ENCODE peak calls at places on chromosomes 5 and 9, in eight cellular contexts. G is H1, Z is testis, M is vagina, F is ovary, S is heart left ventricle, O is uterus, N is esophagus muscularis mucosa. U is an unnamed sample.

GRCh38 chr5:143213231-143213850 is 190.1 kb downstream of the NR3C1 start:
- DNase-seq in O (no peak), N (no peak), S (no peak), Z (no peak), M (no peak), G (no peak), F (no peak), U (no peak)

GRCh38 chr9:35636135-35636876 is 14.4 kb downstream of the SIT1 start:
- DNase-seq in N (no peak), S (no peak), Z (no peak), F (no peak), G (no peak), O (no peak), M (no peak), U (no peak)

GRCh38 chr5:172266676-172267092 is 16.9 kb downstream of the UBTD2 start:
- DNase-seq in Z (no peak), O (no peak), F (no peak), G (no peak), N (no peak), S (no peak), M (no peak), U (no peak)

GRCh38 chr9:30732060-30732459 is 1652.4 kb upstream of the ACO1 start:
- DNase-seq in F (no peak), G (peak), N (no peak), Z (no peak), S (no peak), M (no peak), O (no peak), U (no peak)

GRCh38 chr5:10595678-10596309 is 31.9 kb downstream of the ANKRD33B start:
- DNase-seq in O (peak), F (no peak), M (no peak), Z (no peak), G (no peak), S (no peak), N (peak), U (peak)

GRCh38 chr5:137498301-137498735 is 808 bp downstream of the SPOCK1 start:
- DNase-seq in F (no peak), N (peak), Z (peak), O (no peak), G (no peak), M (no peak), S (peak), U (peak)

GRCh38 chr5:174798411-174798930 is 74.1 kb downstream of the MSX2 start:
- DNase-seq in G (no peak), M (no peak), F (no peak), O (no peak), N (no peak), Z (no peak), S (no peak), U (no peak)

GRCh38 chr5:128681764-128682664 is 144.0 kb upstream of the FBN2 start:
- DNase-seq in M (no peak), G (no peak), Z (no peak), S (no peak), F (no peak), N (no peak), O (no peak), U (no peak)

GRCh38 chr5:56649569-56649968 is 165.8 kb upstream of the MAP3K1 start:
- DNase-seq in M (no peak), N (no peak), S (peak), F (no peak), G (no peak), O (no peak), Z (no peak), U (no peak)

GRCh38 chr5:172806897-172807672 is 27.0 kb upstream of the ERGIC1 start:
- DNase-seq in F (peak), M (no peak), G (peak), Z (peak), N (peak), O (peak), S (peak), U (peak)

GRCh38 chr5:15737882-15738677 is 238.1 kb downstream of the FBXL7 start:
- DNase-seq in O (no peak), F (no peak), S (no peak), M (no peak), N (no peak), Z (no peak), G (no peak), U (no peak)

GRCh38 chr5:6510132-6510531 is 61.5 kb downstream of the UBE2QL1 start:
- DNase-seq in N (no peak), O (no peak), M (no peak), Z (no peak), G (no peak), S (no peak), F (no peak), U (no peak)

GRCh38 chr5:168987540-168988300 is 313.2 kb downstream of the SLIT3 start:
- DNase-seq in N (no peak), M (no peak), G (peak), F (peak), S (peak), Z (peak), O (peak), U (peak)

GRCh38 chr9:72041775-72042194 is 18.6 kb downstream of the C9orf57 start:
- DNase-seq in G (no peak), N (no peak), O (peak), S (no peak), M (no peak), Z (peak), F (peak), U (peak)

GRCh38 chr5:128534729-128535128 is 3.3 kb downstream of the FBN2 start:
- DNase-seq in M (no peak), Z (no peak), S (no peak), N (no peak), O (no peak), F (no peak), G (no peak), U (no peak)

GRCh38 chr9:78295731-78296130 is 1.2 kb upstream of the PSAT1 start:
- DNase-seq in M (peak), Z (no peak), S (no peak), F (no peak), G (no peak), N (no peak), O (no peak), U (no peak)

GRCh38 chr9:111037744-111038335 is 430 bp downstream of the LPAR1 start:
- DNase-seq in N (no peak), S (peak), O (no peak), Z (peak), M (no peak), F (peak), G (no peak), U (peak)

GRCh38 chr9:120579750-120580590 is at the start of gene CDK5RAP2:
- DNase-seq in O (peak), F (peak), Z (peak), S (peak), M (no peak), G (peak), N (peak), U (peak)

GRCh38 chr5:129836321-129836720 is 67.9 kb upstream of the CHSY3 start:
- DNase-seq in N (no peak), G (no peak), M (no peak), Z (no peak), O (no peak), S (no peak), F (no peak), U (no peak)

GRCh38 chr5:136484808-136485207 is 119.5 kb upstream of the TRPC7 start:
- DNase-seq in F (no peak), N (no peak), G (no peak), O (no peak), Z (no peak), M (no peak), S (no peak), U (no peak)

GRCh38 chr5:6545770-6546690 is 86.8 kb downstream of the NSUN2 start:
- DNase-seq in N (peak), G (no peak), S (no peak), M (peak), F (no peak), Z (no peak), O (no peak), U (no peak)

GRCh38 chr5:164317676-164318075 is 812.3 kb downstream of the MAT2B start:
- DNase-seq in Z (no peak), G (no peak), N (no peak), M (no peak), O (no peak), S (no peak), F (no peak), U (no peak)

DNA sequence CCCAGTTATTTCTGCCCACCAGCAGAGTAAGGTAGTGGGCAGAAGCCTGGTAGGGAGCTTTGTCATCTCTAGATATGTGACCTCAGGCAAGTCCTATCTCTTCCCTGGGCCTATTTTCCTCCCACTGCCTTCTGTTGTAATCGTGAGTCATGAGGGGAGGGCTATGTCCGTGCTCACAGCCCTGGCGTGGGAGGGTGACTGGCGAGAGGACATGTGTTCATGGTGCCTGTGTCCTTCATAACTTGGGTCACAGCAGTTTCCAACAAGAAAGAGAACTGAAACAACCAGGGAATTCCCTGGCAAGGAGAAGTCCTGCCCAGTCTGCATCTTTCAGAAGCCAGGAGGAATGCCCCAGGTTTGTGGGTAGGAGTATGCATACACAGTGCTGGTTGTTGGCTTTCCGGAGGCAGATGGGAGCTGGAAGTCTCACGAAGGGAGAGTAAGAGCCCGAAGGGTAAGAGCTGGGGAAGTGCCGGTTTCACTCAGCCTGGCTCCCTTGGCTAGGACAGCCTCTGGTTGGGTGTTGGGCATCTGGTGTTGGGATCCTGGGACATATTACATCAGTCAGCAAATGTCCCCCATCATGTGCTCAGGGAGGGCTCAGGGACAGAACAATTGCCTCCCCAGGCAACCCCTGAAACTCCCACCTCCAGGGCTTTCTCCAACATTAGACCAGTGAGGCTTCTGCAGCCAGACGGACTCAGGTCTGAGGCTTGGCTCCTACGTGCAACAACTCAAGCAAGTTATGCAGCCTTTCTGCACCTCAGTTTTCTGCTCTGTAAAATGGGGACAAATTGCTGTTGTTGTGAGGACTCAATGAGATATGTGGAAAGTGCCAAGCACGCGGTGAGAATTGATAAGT is 4.3 kb upstream of the TIFAB start:
- DNase-seq in F (no peak), N (no peak), G (no peak), S (peak), O (no peak), Z (peak), M (no peak), U (no peak)
- TF ChIP-seq POLR2A in F (no peak), N (no peak), G (no peak), S (no peak), O (no peak), Z (no peak), M (no peak), U (no peak)

GRCh38 chr5:135156715-135157404 is 122.8 kb upstream of the PITX1 start:
- DNase-seq in O (no peak), Z (peak), N (no peak), G (no peak), F (no peak), M (peak), S (no peak), U (no peak)
- TF ChIP-seq POLR2A in O (no peak), Z (no peak), N (no peak), G (no peak), F (no peak), M (no peak), S (no peak), U (no peak)

GRCh38 chr5:159258361-159258760 is 4.7 kb upstream of the UBLCP1 start:
- DNase-seq in S (no peak), M (no peak), Z (no peak), F (no peak), G (no peak), O (no peak), N (no peak), U (no peak)

GRCh38 chr5:159263569-159263905 is 447 bp downstream of the UBLCP1 start:
- DNase-seq in S (no peak), Z (no peak), N (no peak), O (no peak), M (no peak), F (no peak), G (no peak), U (no peak)

GRCh38 chr5:159262472-159262858 is 625 bp upstream of the UBLCP1 start:
- DNase-seq in M (no peak), Z (no peak), G (no peak), F (no peak), S (no peak), O (no peak), N (no peak), U (no peak)

GRCh38 chr5:159257629-159258283 is 5.3 kb upstream of the UBLCP1 start:
- DNase-seq in Z (no peak), O (no peak), M (no peak), G (no peak), F (no peak), N (no peak), S (no peak), U (no peak)

GRCh38 chr5:159262859-159263568 is at the start of gene UBLCP1:
- DNase-seq in F (peak), N (peak), S (peak), Z (peak), G (peak), O (peak), M (no peak), U (peak)
- TF ChIP-seq POLR2A in F (peak), N (no peak), S (peak), Z (no peak), G (peak), O (no peak), M (no peak), U (peak)

DNA sequence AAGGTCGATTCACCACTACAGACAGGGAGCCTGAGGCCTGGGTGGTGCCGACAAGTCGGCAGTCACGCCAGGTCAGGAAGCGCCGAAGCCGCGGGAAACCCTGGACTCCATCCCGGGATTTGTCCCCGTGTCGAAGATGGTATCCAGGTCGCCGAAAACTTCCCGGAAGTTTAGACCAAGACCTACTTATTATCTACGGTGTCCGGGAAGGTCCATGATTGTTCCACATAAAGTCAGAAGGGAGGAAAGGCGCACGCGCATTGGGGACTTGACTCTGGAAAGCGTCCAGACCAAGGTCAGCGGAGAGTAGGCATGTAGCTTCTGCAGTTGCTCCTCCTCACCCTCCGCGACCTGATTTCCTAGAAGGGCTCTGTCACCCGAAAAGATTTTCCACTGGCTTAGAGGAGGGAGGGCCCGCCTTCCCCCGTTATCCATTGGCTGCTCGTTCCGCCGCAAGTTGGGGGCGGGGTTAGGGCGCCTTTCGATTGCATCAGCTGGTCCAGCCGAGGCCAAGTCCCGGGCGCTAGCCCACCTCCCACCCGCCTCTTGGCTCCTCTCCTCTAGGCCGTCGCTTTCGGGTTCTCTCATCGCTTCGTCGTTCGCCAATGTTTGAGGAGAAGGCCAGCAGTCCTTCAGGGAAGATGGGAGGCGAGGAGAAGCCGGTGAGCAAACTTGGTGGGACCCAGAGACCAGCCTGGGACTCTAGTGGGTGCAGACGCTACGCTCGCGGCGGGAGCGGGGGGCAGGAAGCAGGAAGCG is at the start of gene TARS1:
- DNase-seq in S (peak), G (peak), O (peak), M (peak), F (peak), N (peak), Z (peak), U (peak)
- TF ChIP-seq POLR2A in S (peak), G (peak), O (peak), M (no peak), F (peak), N (peak), Z (no peak), U (peak)

DNA sequence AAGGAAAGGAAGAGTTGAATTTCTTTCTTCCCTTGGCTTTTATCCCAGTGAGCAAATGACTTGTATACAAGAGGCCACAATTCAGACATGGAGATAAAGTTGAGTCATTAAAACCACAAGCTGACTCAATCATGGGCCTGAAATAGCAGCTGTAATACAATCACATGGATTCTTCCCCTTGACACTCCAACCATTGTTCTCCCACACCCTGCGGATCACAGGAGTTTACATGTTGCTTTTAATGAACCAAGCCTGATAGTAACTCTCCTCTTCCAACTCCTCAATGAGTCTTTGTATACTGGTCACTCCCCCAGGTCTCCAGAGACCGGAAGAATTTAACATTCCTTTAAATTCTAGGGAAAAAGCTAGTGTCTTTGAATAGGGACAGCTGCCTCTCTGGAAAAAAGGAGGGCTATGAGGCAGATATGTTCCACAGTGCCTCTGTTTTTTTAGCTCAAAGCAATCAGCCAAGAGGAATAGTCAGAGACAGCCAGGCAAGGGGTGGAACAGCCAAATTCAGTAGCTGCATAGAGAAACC is 32.4 kb downstream of the PCDHGC5 start:
- DNase-seq in S (no peak), G (no peak), Z (peak), F (no peak), O (peak), N (no peak), M (peak), U (no peak)
- TF ChIP-seq POLR2A in S (peak), G (no peak), Z (no peak), F (no peak), O (no peak), N (no peak), M (no peak), U (no peak)

DNA sequence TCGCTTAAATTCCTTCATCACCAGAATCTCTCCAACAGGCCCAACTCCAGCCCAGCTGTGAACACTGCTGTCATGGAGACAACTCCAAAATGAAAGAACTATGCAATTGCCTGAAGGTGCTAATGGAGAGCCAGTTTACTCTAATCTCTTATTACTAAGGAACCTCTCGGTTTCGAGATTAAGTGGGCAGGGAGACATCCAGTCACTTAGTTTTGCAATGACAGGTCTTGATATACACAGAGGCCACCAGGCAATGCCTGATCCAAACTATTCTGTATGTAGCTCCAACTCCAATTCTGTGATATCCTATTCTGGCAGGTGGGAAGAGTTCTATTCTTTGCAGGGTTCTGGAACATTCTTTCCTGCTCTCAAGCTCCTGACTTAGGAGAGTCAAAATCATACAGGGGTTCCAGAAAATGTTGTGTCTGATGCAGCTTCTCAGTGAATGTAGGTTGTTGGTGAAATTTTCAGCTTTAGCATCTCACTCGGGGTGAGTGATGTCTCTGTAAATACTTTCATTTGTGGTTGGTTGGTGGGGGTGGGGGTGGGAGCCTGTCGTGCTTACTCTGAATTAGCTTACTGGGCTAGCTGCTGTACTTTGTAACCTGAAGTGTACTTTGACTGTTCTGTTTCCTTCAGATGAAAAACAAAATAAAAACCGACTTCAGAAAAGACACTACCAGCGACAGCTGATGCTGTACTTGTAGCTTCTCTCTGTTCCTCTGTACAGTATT is 170.9 kb downstream of the PALM2AKAP2 start:
- DNase-seq in G (no peak), N (no peak), S (no peak), Z (no peak), F (no peak), M (peak), O (no peak), U (no peak)
- TF ChIP-seq POLR2A in G (no peak), N (no peak), S (no peak), Z (no peak), F (no peak), M (no peak), O (no peak), U (no peak)

GRCh38 chr9:108219664-108220063 is 636.1 kb downstream of the ACTL7B start:
- DNase-seq in F (no peak), Z (no peak), G (no peak), M (no peak), S (no peak), O (no peak), N (peak), U (no peak)
- TF ChIP-seq POLR2A in F (no peak), Z (no peak), G (no peak), M (no peak), S (no peak), O (no peak), N (no peak), U (no peak)

GRCh38 chr9:128322342-128323191 is at the start of the genes COQ4 and TRUB2:
- DNase-seq in G (peak), O (peak), Z (peak), M (no peak), N (peak), S (peak), F (peak), U (peak)
- TF ChIP-seq POLR2A in G (peak), O (no peak), Z (no peak), M (no peak), N (peak), S (peak), F (no peak), U (peak)